ENCODE peak calls at places on chromosomes 7 and 10, in five cellular contexts. K, B, X, A and M are unnamed samples.
A peak's percentile ranks its signal among the peaks of the same experiment; 100 is the strongest.

GRCh38 chr7:157943561-157943960 is 606.8 kb downstream of the DNAJB6 start:
- DNase-seq in K (no peak), X (no peak), B (no peak), A (no peak), M (no peak)

GRCh38 chr10:71582019-71582418 is 137.6 kb downstream of the C10orf105 start:
- DNase-seq in K (no peak), A (peak; percentile 34), B (peak; percentile 67), X (peak; percentile 51), M (peak; percentile 43)

GRCh38 chr7:141220263-141220662 is 146.4 kb downstream of the TMEM178B start:
- DNase-seq in X (no peak), B (no peak), K (no peak), A (no peak), M (no peak)

GRCh38 chr10:73859441-73860049 is 14.8 kb downstream of the CAMK2G start:
- DNase-seq in X (peak; percentile 11), A (no peak), B (no peak), K (no peak), M (no peak)

GRCh38 chr10:31728698-31729224 is 199.9 kb downstream of the ARHGAP12 start:
- DNase-seq in B (no peak), X (no peak), A (no peak), K (no peak), M (no peak)

GRCh38 chr7:2386964-2387669 is 16.3 kb upstream of the CHST12 start:
- DNase-seq in A (no peak), X (no peak), K (no peak), B (no peak), M (no peak)

GRCh38 chr10:77351386-77351785 is 286.2 kb downstream of the KCNMA1 start:
- DNase-seq in B (peak; percentile 31), X (peak; percentile 63), A (peak; percentile 73), K (no peak), M (peak; percentile 63)

GRCh38 chr7:57203161-57203791 is 71.0 kb upstream of the ZNF479 start:
- DNase-seq in X (no peak), A (no peak), B (no peak), K (no peak), M (no peak)

GRCh38 chr7:1646957-1647891 is 22.9 kb upstream of the ELFN1 start:
- DNase-seq in K (peak; percentile 54), A (peak; percentile 81), B (peak; percentile 72), X (peak; percentile 27), M (no peak)

GRCh38 chr7:81120803-81121202 is 202.0 kb upstream of the SEMA3C start:
- DNase-seq in K (no peak), A (no peak), B (no peak), X (no peak), M (no peak)

GRCh38 chr7:157760004-157760730 is 423.4 kb downstream of the DNAJB6 start:
- DNase-seq in X (no peak), B (no peak), K (no peak), A (no peak), M (no peak)

GRCh38 chr7:143900230-143900766 is 1.7 kb downstream of the TCAF1 start:
- DNase-seq in K (no peak), X (peak; percentile 47), B (no peak), A (no peak), M (no peak)

GRCh38 chr7:132609906-132610520 is 33.7 kb upstream of the PLXNA4 start:
- DNase-seq in A (no peak), B (no peak), K (no peak), X (no peak), M (no peak)

GRCh38 chr10:80598084-80598798 is 60.5 kb downstream of the SH2D4B start:
- DNase-seq in X (no peak), B (no peak), A (no peak), K (no peak), M (no peak)

GRCh38 chr7:10475940-10476641 is 497.6 kb upstream of the PHF14 start:
- DNase-seq in B (no peak), K (no peak), A (no peak), X (no peak), M (no peak)

GRCh38 chr10:103888113-103888841 is 29.7 kb downstream of the STN1 start:
- DNase-seq in A (peak; percentile 75), K (peak; percentile 77), X (peak; percentile 84), B (peak; percentile 86), M (peak; percentile 80)

GRCh38 chr7:92834661-92835139 is 1.7 kb downstream of the CDK6 start:
- DNase-seq in B (no peak), K (peak; percentile 16), X (no peak), A (no peak), M (no peak)

GRCh38 chr10:28326516-28327493 is 23.9 kb upstream of the MPP7 start:
- DNase-seq in K (peak; percentile 53), X (peak; percentile 67), B (peak; percentile 39), A (peak; percentile 25), M (peak; percentile 15)

GRCh38 chr10:110056822-110057221 is 49.0 kb downstream of the ADD3 start:
- DNase-seq in X (no peak), K (no peak), A (peak; percentile 85), B (peak; percentile 47), M (peak; percentile 65)

GRCh38 chr7:155545348-155545747 is 1.0 kb downstream of the CNPY1 start:
- DNase-seq in A (no peak), X (no peak), K (no peak), B (no peak), M (no peak)

GRCh38 chr10:110556993-110557601 is 10.4 kb upstream of the SMC3 start:
- DNase-seq in K (peak; percentile 31), B (peak; percentile 72), A (peak; percentile 63), X (peak; percentile 43), M (peak; percentile 54)

GRCh38 chr10:127922675-127923366 is 15.9 kb downstream of the PTPRE start:
- DNase-seq in X (peak; percentile 95), K (peak; percentile 32), B (peak; percentile 95), A (peak; percentile 88), M (peak; percentile 95)

GRCh38 chr7:104548861-104549260 is 220.5 kb downstream of the LHFPL3 start:
- DNase-seq in A (no peak), B (no peak), K (no peak), X (no peak), M (no peak)

GRCh38 chr7:51009716-51010496 is 227.2 kb upstream of the GRB10 start:
- DNase-seq in X (no peak), B (peak; percentile 63), A (peak; percentile 35), K (no peak), M (peak; percentile 73)

GRCh38 chr7:106070201-106070551 is 41.9 kb downstream of the SYPL1 start:
- DNase-seq in A (no peak), K (no peak), X (no peak), B (no peak), M (no peak)

GRCh38 chr10:63614371-63614891 is 93.2 kb downstream of the REEP3 start:
- DNase-seq in K (no peak), A (peak; percentile 87), X (no peak), B (peak; percentile 33), M (peak; percentile 95)

GRCh38 chr10:121952226-121952625 is 22.8 kb downstream of the NSMCE4A start:
- DNase-seq in A (peak; percentile 57), B (no peak), X (peak; percentile 14), K (no peak), M (no peak)

GRCh38 chr10:44636625-44637024 is 251.7 kb upstream of the CXCL12 start:
- DNase-seq in X (no peak), K (no peak), B (no peak), A (no peak), M (no peak)

GRCh38 chr7:108002726-108003590 is at the start of gene LAMB1:
- DNase-seq in K (peak; percentile 79), A (peak; percentile 64), B (peak; percentile 91), X (peak; percentile 83), M (peak; percentile 88)

GRCh38 chr7:108000875-108001758 is 1.8 kb downstream of the LAMB1 start:
- DNase-seq in X (no peak), B (peak; percentile 73), K (peak; percentile 39), A (no peak), M (peak; percentile 65)

GRCh38 chr7:108004220-108005142 is 1.5 kb upstream of the LAMB1 start:
- DNase-seq in A (peak; percentile 55), K (peak; percentile 25), X (peak; percentile 48), B (peak; percentile 90), M (peak; percentile 76)

GRCh38 chr7:108001759-108002725 is 919 bp downstream of the LAMB1 start:
- DNase-seq in X (no peak), A (peak; percentile 66), B (peak; percentile 38), K (peak; percentile 60), M (no peak)

DNA sequence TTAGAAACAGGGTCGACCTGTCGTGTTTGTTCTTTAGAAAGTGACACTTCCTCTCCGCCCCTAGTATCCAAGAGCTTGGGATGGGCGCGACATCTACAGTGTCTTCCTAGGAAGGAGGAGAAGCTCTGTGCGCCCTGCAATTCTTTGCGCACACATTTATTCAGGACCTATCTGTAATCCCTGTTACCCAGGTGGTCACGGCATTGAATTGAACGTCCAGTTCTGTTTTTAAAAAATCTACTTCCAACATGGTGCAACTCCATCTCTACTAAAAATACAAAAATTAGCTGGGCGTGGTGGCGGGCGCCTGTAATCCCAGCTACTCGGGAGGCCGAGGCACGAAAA is 602 bp upstream of the LAMB1 start:
- DNase-seq in K (no peak), A (no peak), X (no peak), B (no peak), M (no peak)
- H3K4me3 ChIP-seq in K (peak overlapping the region; percentile 73), A (peak overlapping the region; percentile 84), X (peak overlapping the region; percentile 89), B (peak overlapping the region; percentile 79), M (peak overlapping the region; percentile 96)

GRCh38 chr10:84783909-84784308 is 455.5 kb downstream of the CCSER2 start:
- DNase-seq in A (no peak), X (no peak), B (no peak), K (no peak), M (no peak)

GRCh38 chr10:84789050-84789449 is 460.7 kb downstream of the CCSER2 start:
- DNase-seq in A (no peak), K (no peak), B (no peak), X (no peak), M (no peak)

GRCh38 chr10:84784749-84785148 is 456.4 kb downstream of the CCSER2 start:
- DNase-seq in K (no peak), A (no peak), B (no peak), X (no peak), M (no peak)

GRCh38 chr10:84783386-84783785 is 455.0 kb downstream of the CCSER2 start:
- DNase-seq in X (peak; percentile 49), A (no peak), B (peak; percentile 30), K (no peak), M (peak; percentile 1)
- TF ChIP-seq CTCF in X (peak; percentile 90), A (no peak), B (peak; percentile 30), K (peak; percentile 20), M (peak; percentile 28)

GRCh38 chr10:67401711-67402110 is 294.3 kb downstream of the CTNNA3 start:
- DNase-seq in B (no peak), K (no peak), X (no peak), A (no peak), M (no peak)
- H3K4me3 ChIP-seq in B (no peak overlapping the region), K (no peak overlapping the region), X (no peak overlapping the region), A (no peak overlapping the region), M (no peak overlapping the region)

DNA sequence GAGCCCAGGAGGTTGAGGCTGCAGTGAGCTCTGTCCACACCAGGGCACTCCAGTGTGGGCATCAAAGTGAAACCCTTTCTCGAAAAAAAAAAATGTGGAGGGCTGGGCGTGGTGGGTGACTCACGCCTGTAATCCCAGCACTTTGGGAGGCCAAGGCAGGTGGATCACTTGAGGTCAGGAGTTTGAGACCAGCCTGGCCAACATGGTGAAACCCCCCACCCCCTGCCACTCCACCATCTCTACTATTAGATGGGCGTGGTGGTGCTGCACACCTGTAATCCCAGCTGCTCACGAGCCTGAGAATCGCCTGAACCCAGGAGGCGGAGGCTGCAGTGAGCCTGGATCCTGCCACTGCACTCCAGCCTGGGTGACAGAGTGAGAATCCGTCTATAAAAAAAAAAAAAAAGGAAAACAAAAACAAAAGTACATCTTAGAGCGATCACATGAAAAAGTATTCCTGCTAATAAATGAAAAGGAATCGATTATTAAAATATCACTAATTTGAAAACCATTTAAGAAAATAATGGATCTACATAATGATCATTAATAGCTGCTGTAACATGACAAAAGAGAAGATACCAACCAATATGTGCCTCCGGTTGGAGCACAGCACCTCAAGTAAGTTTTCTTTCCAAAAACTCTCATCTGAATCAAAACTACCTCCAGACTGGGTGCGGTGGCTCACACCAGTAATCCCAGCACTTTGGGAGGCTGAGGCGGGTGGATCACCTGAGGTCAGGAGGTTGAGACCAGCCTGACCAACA is 4.9 kb downstream of the HNRNPF start:
- DNase-seq in X (no peak), B (no peak), K (no peak), A (no peak), M (peak; percentile 36)
- TF ChIP-seq CTCF in X (no peak), B (no peak), K (no peak), A (no peak), M (no peak)